ENCODE peak calls at places on chromosomes 7 and 10, in four cellular contexts. S is pancreas, Y is fibroblast of lung, I is IMR-90. B is an unnamed sample.

GRCh38 chr10:60384708-60385398 is 4.8 kb downstream of the ANK3 start:
- DNase-seq in S (no peak), I (peak), Y (peak), B (peak)

GRCh38 chr10:79416578-79417255 is 28.7 kb downstream of the ZCCHC24 start:
- DNase-seq in Y (no peak), S (peak), I (no peak), B (no peak)

GRCh38 chr7:20064974-20065862 is 152.0 kb downstream of the MACC1 start:
- DNase-seq in S (no peak), Y (peak), I (peak), B (no peak)

GRCh38 chr10:5566606-5567005 is 41.8 kb downstream of the CALML3 start:
- DNase-seq in I (peak), S (no peak), Y (no peak), B (no peak)

GRCh38 chr10:68618234-68618633 is 58.1 kb downstream of the TET1 start:
- DNase-seq in S (no peak), Y (no peak), I (no peak), B (no peak)

GRCh38 chr10:71582019-71582418 is 137.6 kb downstream of the C10orf105 start:
- DNase-seq in S (no peak), I (peak), Y (peak), B (peak)

GRCh38 chr10:132712698-132713232 is 73.2 kb downstream of the NKX6-2 start:
- DNase-seq in S (peak), I (no peak), Y (no peak), B (peak)

GRCh38 chr10:29656451-29656992 is 21.8 kb upstream of the SVIL start:
- DNase-seq in Y (no peak), S (no peak), I (no peak), B (no peak)

GRCh38 chr7:137146552-137146961 is 197.0 kb downstream of the PTN start:
- DNase-seq in S (no peak), Y (peak), I (peak), B (no peak)

GRCh38 chr10:99583702-99584101 is 36.5 kb downstream of the SLC25A28 start:
- DNase-seq in I (no peak), Y (no peak), S (no peak), B (no peak)

GRCh38 chr10:94567714-94568520 is 22.3 kb downstream of the HELLS start:
- DNase-seq in I (no peak), Y (no peak), S (no peak), B (no peak)

GRCh38 chr7:44466300-44467216 is 23.9 kb downstream of the NUDCD3 start:
- DNase-seq in I (peak), Y (peak), S (no peak), B (no peak)

GRCh38 chr7:1693419-1693990 is 23.4 kb downstream of the ELFN1 start:
- DNase-seq in Y (no peak), S (peak), I (no peak), B (no peak)

GRCh38 chr10:9331583-9332008 is 1277.1 kb downstream of the GATA3 start:
- DNase-seq in S (no peak), Y (peak), I (peak), B (no peak)

GRCh38 chr7:42493436-42494198 is 256.6 kb upstream of the GLI3 start:
- DNase-seq in S (peak), I (peak), Y (peak), B (peak)

GRCh38 chr10:70699659-70700174 is 27.4 kb downstream of the ADAMTS14 start:
- DNase-seq in Y (no peak), S (no peak), I (no peak), B (no peak)

GRCh38 chr10:97685395-97685958 is 1.6 kb downstream of the AVPI1 start:
- DNase-seq in I (peak), S (no peak), Y (peak), B (no peak)

GRCh38 chr7:137091396-137091795 is 222.9 kb downstream of the CHRM2 start:
- DNase-seq in S (no peak), I (no peak), Y (peak), B (no peak)

GRCh38 chr10:132112611-132113010 is 46.9 kb downstream of the JAKMIP3 start:
- DNase-seq in Y (no peak), I (no peak), S (no peak), B (no peak)

GRCh38 chr7:37947840-37948198 is 27.4 kb downstream of the EPDR1 start:
- DNase-seq in Y (no peak), S (no peak), I (no peak), B (no peak)
- H3K27ac ChIP-seq in Y (no peak), S (no peak), I (no peak), B (no peak)

GRCh38 chr7:129043012-129043411 is 11.9 kb downstream of the TNPO3 start:
- DNase-seq in I (no peak), S (no peak), Y (no peak), B (no peak)

GRCh38 chr7:129041929-129042200 is 13.0 kb downstream of the TNPO3 start:
- DNase-seq in I (no peak), Y (no peak), S (no peak), B (no peak)

GRCh38 chr7:129052441-129052840 is 2.5 kb downstream of the TNPO3 start:
- DNase-seq in Y (no peak), S (no peak), I (no peak), B (no peak)

DNA sequence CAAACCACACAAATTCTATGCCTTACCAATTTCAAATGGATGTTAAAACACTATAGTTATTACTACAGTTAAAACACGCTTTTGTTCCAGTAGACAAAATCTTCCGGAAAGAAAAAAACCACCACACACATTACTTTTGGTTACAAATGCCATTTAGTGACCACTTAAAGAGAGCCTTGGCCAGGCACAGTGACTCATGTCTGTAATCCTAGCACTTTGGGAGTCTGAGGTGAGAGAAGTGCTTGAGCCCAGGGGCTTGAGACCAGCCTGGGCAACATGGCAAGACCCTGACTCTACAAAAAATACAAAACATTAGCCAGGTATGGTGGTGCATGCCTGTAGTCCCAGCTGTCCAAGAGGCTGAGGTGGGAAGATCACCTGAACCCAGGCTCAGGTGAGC is 7.2 kb downstream of the TNPO3 start:
- DNase-seq in I (no peak), S (no peak), Y (no peak), B (no peak)
- H3K4me3 ChIP-seq in I (no peak), S (no peak), Y (no peak), B (no peak)

DNA sequence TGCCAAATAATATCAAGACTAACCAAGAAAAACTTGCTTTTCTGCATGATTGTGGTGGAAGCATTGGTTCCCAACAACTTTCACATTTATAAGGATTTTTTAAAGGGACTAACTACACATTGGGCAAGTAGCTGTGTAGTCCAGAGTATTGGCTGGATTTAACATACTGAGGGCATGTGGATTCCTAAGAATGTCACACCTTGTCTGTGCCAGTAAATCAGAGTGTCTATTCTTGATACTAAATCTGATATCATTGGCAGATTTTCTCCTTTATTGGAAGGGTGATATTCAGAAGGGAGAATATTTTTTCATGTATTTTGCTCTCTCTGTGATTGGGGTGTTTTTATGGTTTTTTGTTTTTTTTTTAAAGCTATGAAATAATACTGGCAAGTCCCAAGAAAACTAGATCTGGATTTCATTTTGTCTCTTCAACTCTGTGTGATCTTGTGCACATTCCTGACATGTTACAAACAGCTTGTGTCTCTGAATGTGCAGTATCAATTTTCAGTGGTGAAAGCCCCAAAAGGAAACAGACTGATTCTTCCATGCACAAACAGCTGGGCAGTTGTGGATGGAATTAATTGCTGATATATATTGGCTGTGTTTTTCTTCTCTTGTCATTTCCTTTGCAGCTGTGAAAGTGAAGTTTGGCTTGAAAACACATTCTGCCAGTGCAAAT is 67.3 kb downstream of the ADD3 start:
- DNase-seq in S (no peak), I (peak), Y (peak), B (no peak)
- H3K27ac ChIP-seq in S (peak), I (peak), Y (peak), B (peak)

GRCh38 chr10:17232276-17232987 is 4.4 kb downstream of the VIM start:
- DNase-seq in S (no peak), I (peak), Y (no peak), B (no peak)
- H3K4me3 ChIP-seq in S (peak), I (peak), Y (peak), B (peak)

GRCh38 chr10:45593938-45594275 is 78.7 kb downstream of the ZFAND4 start:
- DNase-seq in Y (no peak), I (no peak), S (no peak), B (no peak)

GRCh38 chr10:45596556-45596955 is 76.0 kb downstream of the ZFAND4 start:
- DNase-seq in S (no peak), I (no peak), Y (no peak), B (no peak)

GRCh38 chr10:45592432-45592831 is 80.1 kb downstream of the ZFAND4 start:
- DNase-seq in Y (no peak), I (no peak), S (no peak), B (no peak)

GRCh38 chr10:45592926-45593325 is 79.6 kb downstream of the ZFAND4 start:
- DNase-seq in I (no peak), Y (no peak), S (no peak), B (no peak)

DNA sequence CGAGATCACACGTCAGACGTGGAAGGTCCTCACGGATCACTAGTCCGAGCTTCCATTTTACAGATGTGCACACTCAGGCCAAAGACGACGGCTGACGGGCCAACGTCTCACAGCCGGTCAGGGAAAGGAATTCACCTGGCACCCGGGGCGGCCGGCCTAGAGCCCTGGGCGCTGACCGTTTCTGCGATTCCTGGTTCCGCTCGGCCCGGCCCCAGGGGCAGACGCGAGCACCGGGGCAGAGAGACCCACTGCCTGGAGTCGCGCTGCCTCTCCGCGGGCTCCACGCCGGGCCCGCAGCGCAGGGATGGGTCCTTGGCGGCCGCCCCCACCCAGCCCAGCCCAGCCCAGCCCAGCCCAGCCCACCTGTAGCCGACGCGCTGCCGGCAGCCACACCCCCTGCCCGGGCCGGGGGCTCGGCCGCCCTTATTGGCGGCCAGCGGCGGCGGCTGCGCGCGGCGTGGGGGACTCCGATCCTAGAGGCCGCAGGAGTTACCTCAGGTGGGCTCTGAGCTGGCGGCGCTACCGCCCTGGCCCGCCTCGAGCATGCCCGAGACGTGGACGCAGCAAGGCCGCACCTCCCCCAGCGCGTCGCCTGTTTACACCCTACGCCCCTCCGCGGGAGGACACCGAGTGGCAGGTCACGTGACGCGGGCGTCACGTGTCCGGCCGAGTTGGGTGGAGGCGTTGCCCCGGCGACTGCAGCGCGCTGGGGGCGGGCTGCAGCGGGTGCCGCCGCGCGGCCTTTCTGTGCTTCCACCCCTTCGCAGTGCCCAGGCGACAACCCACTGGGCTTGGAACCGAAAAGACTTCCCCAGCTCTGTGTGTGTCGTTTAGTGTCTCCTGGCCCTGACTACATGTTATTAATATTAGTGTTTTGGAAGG is 78.1 kb downstream of the ZFAND4 start:
- DNase-seq in I (peak), S (peak), Y (peak), B (peak)
- H3K27ac ChIP-seq in I (no peak), S (peak), Y (peak), B (peak)

DNA sequence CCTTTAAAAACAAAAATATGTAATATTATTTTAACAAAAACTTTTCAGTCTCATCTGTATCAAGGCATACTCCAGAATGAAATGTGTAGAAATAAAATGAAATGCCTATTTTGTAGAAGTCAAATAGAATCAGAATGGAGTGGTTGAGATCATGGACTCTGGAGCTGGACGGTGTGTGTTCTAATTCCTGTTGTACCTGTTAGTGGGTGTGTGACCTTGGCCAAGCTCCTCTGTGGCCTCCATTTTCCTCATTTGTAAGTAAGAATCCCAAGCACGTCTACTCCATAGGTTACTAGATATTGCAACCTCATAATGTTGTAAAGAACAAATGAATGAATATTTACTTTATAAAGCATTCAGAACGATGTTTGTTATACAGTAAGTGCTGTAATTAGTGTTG is 74.9 kb downstream of the HDAC9 start:
- DNase-seq in I (no peak), S (no peak), Y (no peak), B (no peak)
- H3K4me3 ChIP-seq in I (no peak), S (no peak), Y (no peak), B (no peak)

GRCh38 chr7:155950898-155951553 is 138.8 kb upstream of the SHH start:
- DNase-seq in I (no peak), Y (no peak), S (no peak), B (no peak)
- H3K27ac ChIP-seq in I (peak), Y (peak), S (peak), B (no peak)

GRCh38 chr7:103679156-103680132 is 233.4 kb upstream of the SLC26A5 start:
- DNase-seq in Y (no peak), S (no peak), I (peak), B (no peak)
- H3K4me3 ChIP-seq in Y (no peak), S (no peak), I (no peak), B (no peak)

DNA sequence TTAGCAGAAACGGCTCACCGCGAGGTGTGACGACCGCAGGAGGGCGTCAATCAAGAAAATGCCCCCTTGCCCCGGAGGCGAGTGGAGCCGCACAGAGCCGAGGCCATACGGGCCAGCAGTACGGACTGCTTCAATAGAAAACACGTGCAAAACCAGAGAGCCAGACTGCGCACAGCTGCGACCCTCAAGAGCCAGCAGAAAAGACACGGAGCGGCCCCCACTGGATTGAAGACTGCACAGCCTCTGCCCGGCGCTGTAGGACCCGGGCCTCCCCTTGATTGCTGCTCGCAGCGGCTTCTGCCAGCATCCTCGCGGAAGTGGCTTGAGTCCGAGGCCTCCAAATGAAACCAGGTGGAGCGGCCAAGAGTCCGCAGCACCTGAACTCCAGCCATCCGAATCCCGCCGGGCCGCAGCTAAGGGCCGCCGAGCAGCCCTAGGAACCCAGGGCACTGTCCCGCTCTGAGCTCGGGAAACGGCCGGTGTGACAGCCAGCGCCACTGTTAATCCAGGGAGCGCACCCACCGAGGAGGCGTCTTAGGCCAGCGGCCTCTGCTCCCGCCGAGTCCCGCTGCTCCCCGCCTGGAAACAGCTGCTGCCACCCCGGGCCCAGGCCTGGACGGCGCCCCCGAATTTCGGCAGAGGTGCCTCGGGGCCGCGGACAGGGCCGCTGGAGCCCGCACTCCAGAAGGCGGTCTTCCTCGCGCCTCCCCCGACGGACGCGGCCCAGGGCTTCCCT is 660 bp upstream of the HHEX start:
- DNase-seq in Y (peak), I (peak), S (no peak), B (no peak)
- H3K27ac ChIP-seq in Y (peak), I (peak), S (peak), B (peak)

B was measured in right cardiac atrium.